ENCODE peak calls at places on chromosomes 5 and 9, in seven cellular contexts. One of them, this sample, is unnamed.

GRCh38 chr5:149210968-149211495 is 60.6 kb upstream of the AFAP1L1 start:
- DNase-seq in mucosa of descending colon: no peak
- DNase-seq in A673: no peak
- DNase-seq in H9: no peak
- DNase-seq in endodermal cell: peak; percentile 61
- DNase-seq in left ventricle myocardium inferior: no peak
- DNase-seq in mammary epithelial cell: no peak
- DNase-seq in this sample: no peak

GRCh38 chr9:70510157-70510770 is 95.8 kb upstream of the KLF9 start:
- DNase-seq in left ventricle myocardium inferior: peak; percentile 30
- DNase-seq in mucosa of descending colon: peak; percentile 76
- DNase-seq in mammary epithelial cell: no peak
- DNase-seq in H9: peak; percentile 38
- DNase-seq in A673: peak; percentile 25
- DNase-seq in endodermal cell: peak; percentile 73
- DNase-seq in this sample: peak; percentile 22

GRCh38 chr5:109411627-109412026 is 1.9 kb upstream of the PJA2 start:
- DNase-seq in H9: no peak
- DNase-seq in left ventricle myocardium inferior: no peak
- DNase-seq in mammary epithelial cell: peak; percentile 89
- DNase-seq in endodermal cell: no peak
- DNase-seq in mucosa of descending colon: no peak
- DNase-seq in A673: peak; percentile 50
- DNase-seq in this sample: no peak

GRCh38 chr9:122186301-122186700 is 26.6 kb downstream of the MORN5 start:
- DNase-seq in left ventricle myocardium inferior: no peak
- DNase-seq in mammary epithelial cell: no peak
- DNase-seq in endodermal cell: peak; percentile 68
- DNase-seq in H9: no peak
- DNase-seq in mucosa of descending colon: peak; percentile 69
- DNase-seq in A673: no peak
- DNase-seq in this sample: no peak

GRCh38 chr5:135367070-135367469 is 32.0 kb downstream of the MACROH2A1 start:
- DNase-seq in mucosa of descending colon: no peak
- DNase-seq in A673: no peak
- DNase-seq in mammary epithelial cell: no peak
- DNase-seq in H9: no peak
- DNase-seq in left ventricle myocardium inferior: no peak
- DNase-seq in endodermal cell: no peak
- DNase-seq in this sample: no peak

GRCh38 chr5:124736111-124736813 is 10.2 kb downstream of the ZNF608 start:
- DNase-seq in A673: no peak
- DNase-seq in left ventricle myocardium inferior: no peak
- DNase-seq in H9: no peak
- DNase-seq in endodermal cell: no peak
- DNase-seq in mucosa of descending colon: no peak
- DNase-seq in mammary epithelial cell: no peak
- DNase-seq in this sample: no peak

GRCh38 chr5:6832994-6833393 is 119.8 kb downstream of the TENT4A start:
- DNase-seq in A673: no peak
- DNase-seq in mucosa of descending colon: no peak
- DNase-seq in left ventricle myocardium inferior: no peak
- DNase-seq in mammary epithelial cell: no peak
- DNase-seq in endodermal cell: no peak
- DNase-seq in H9: no peak
- DNase-seq in this sample: no peak

GRCh38 chr9:72680593-72681317 is 159.3 kb downstream of the TMC1 start:
- DNase-seq in left ventricle myocardium inferior: no peak
- DNase-seq in A673: no peak
- DNase-seq in mucosa of descending colon: no peak
- DNase-seq in mammary epithelial cell: no peak
- DNase-seq in H9: peak; percentile 77
- DNase-seq in endodermal cell: peak; percentile 88
- DNase-seq in this sample: no peak

GRCh38 chr5:56508249-56508648 is 275.1 kb upstream of the ANKRD55 start:
- DNase-seq in A673: no peak
- DNase-seq in endodermal cell: no peak
- DNase-seq in left ventricle myocardium inferior: no peak
- DNase-seq in H9: no peak
- DNase-seq in mucosa of descending colon: no peak
- DNase-seq in mammary epithelial cell: no peak
- DNase-seq in this sample: no peak

GRCh38 chr9:115109486-115109885 is 8.5 kb downstream of the TNC start:
- DNase-seq in endodermal cell: no peak
- DNase-seq in A673: peak; percentile 36
- DNase-seq in H9: no peak
- DNase-seq in mammary epithelial cell: peak; percentile 73
- DNase-seq in left ventricle myocardium inferior: no peak
- DNase-seq in mucosa of descending colon: no peak
- DNase-seq in this sample: no peak

GRCh38 chr5:179766021-179766725 is 27.6 kb upstream of the LTC4S start:
- DNase-seq in mammary epithelial cell: no peak
- DNase-seq in endodermal cell: no peak
- DNase-seq in mucosa of descending colon: no peak
- DNase-seq in H9: no peak
- DNase-seq in A673: no peak
- DNase-seq in left ventricle myocardium inferior: no peak
- DNase-seq in this sample: no peak

GRCh38 chr9:131233556-131233955 is 42.8 kb downstream of the FAM78A start:
- DNase-seq in A673: no peak
- DNase-seq in left ventricle myocardium inferior: no peak
- DNase-seq in H9: no peak
- DNase-seq in mammary epithelial cell: no peak
- DNase-seq in mucosa of descending colon: no peak
- DNase-seq in endodermal cell: no peak
- DNase-seq in this sample: no peak

GRCh38 chr5:31939151-31939550 is 235.0 kb downstream of the GOLPH3 start:
- DNase-seq in mammary epithelial cell: peak; percentile 41
- DNase-seq in A673: no peak
- DNase-seq in mucosa of descending colon: no peak
- DNase-seq in H9: no peak
- DNase-seq in left ventricle myocardium inferior: no peak
- DNase-seq in endodermal cell: no peak
- DNase-seq in this sample: no peak

GRCh38 chr5:149434162-149435014 is 55.3 kb upstream of the IL17B start:
- DNase-seq in H9: peak; percentile 81
- DNase-seq in endodermal cell: peak; percentile 93
- DNase-seq in mammary epithelial cell: no peak
- DNase-seq in left ventricle myocardium inferior: no peak
- DNase-seq in A673: peak; percentile 69
- DNase-seq in mucosa of descending colon: peak; percentile 82
- DNase-seq in this sample: peak; percentile 56

GRCh38 chr5:38753776-38754175 is 92.0 kb upstream of the OSMR start:
- DNase-seq in mucosa of descending colon: no peak
- DNase-seq in A673: no peak
- DNase-seq in mammary epithelial cell: no peak
- DNase-seq in endodermal cell: no peak
- DNase-seq in H9: no peak
- DNase-seq in left ventricle myocardium inferior: no peak
- DNase-seq in this sample: no peak

DNA sequence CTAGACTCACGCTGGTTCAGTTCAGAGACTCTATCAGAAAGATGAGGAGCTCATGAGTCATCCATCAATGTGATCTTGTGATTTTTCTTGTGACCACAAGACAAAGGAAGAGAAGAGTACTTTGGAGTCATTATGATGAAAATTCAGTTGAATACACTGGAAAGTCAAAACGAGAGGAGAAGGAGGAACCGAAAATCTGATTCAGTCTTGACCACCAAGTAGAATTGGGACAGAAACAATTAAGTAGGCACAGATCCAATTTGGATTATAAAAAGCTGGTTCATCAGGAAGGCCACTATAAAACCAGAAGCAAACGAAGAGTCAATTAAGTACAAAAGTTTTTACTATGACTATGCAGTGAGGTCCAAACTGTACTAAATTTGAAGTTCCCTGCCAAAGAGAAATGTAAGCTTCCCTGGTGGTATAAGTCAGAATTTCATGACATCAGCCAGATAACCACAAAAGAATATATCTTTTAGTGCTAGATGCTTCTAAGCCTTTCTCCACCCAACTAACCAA is 90.9 kb downstream of the THBS4 start:
- DNase-seq in endodermal cell: no peak
- DNase-seq in mucosa of descending colon: no peak
- DNase-seq in A673: no peak
- DNase-seq in H9: no peak
- DNase-seq in left ventricle myocardium inferior: no peak
- DNase-seq in mammary epithelial cell: peak; percentile 75
- DNase-seq in this sample: no peak
- H3K9me3 ChIP-seq in endodermal cell: peaks cover 10% of the 10 kb centered on the region
- H3K9me3 ChIP-seq in mucosa of descending colon: no peaks in the 10 kb centered on the region
- H3K9me3 ChIP-seq in A673: no peaks in the 10 kb centered on the region
- H3K9me3 ChIP-seq in H9: no peaks in the 10 kb centered on the region
- H3K9me3 ChIP-seq in left ventricle myocardium inferior: no peaks in the 10 kb centered on the region
- H3K9me3 ChIP-seq in mammary epithelial cell: no peaks in the 10 kb centered on the region
- H3K9me3 ChIP-seq in this sample: no peaks in the 10 kb centered on the region

DNA sequence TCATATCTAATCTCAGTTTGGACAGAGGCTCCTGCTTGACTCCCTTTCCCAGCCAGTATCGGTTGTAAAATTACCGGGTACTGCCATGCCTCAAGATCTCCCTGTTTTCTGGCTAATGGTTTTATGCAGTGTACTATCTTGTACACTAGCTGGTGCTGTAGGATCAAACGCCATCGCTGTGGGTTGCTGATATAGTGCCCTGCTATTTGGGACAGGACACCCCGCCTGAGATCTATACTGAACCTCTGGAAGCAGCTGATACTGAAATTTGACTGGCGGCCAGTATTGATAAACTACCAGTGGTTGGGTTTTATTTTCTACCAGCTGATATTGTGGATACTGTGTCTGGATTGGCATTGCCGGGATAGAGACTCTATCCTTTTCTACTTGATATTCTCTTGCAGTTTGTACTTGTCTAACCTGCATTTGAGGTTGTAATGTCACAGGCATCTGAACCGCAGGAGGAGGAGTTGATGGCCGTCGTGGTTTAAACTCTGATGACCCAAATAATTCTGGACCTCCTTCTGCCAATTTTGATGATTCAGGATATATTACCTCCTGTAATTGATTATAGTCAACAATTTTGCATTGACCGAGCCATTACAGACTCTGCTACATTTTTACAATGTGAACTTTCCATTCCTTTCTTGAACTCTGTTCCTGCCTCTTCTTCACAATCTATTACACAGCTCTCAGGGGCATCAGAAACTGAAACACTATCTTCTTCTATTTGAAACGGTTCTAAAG is 112.5 kb upstream of the LARP1 start:
- DNase-seq in left ventricle myocardium inferior: no peak
- DNase-seq in mucosa of descending colon: no peak
- DNase-seq in H9: no peak
- DNase-seq in endodermal cell: no peak
- DNase-seq in A673: peak; percentile 48
- DNase-seq in mammary epithelial cell: peak; percentile 12
- DNase-seq in this sample: no peak
- TF ChIP-seq CTCF in left ventricle myocardium inferior: peak; percentile 77
- TF ChIP-seq CTCF in mucosa of descending colon: no peak
- TF ChIP-seq CTCF in H9: peak; percentile 61
- TF ChIP-seq CTCF in endodermal cell: peak; percentile 43
- TF ChIP-seq CTCF in A673: peak; percentile 60
- TF ChIP-seq CTCF in mammary epithelial cell: peak; percentile 59
- TF ChIP-seq CTCF in this sample: peak; percentile 43

GRCh38 chr9:8331507-8331906 is 531.9 kb upstream of the DMAC1 start:
- DNase-seq in endodermal cell: no peak
- DNase-seq in mammary epithelial cell: no peak
- DNase-seq in A673: no peak
- DNase-seq in mucosa of descending colon: no peak
- DNase-seq in left ventricle myocardium inferior: no peak
- DNase-seq in H9: no peak
- DNase-seq in this sample: no peak
- H3K9me3 ChIP-seq in endodermal cell: peaks cover 24% of the 10 kb centered on the region
- H3K9me3 ChIP-seq in mammary epithelial cell: peaks cover 8% of the 10 kb centered on the region
- H3K9me3 ChIP-seq in A673: peaks cover 10% of the 10 kb centered on the region
- H3K9me3 ChIP-seq in mucosa of descending colon: no peaks in the 10 kb centered on the region
- H3K9me3 ChIP-seq in left ventricle myocardium inferior: no peaks in the 10 kb centered on the region
- H3K9me3 ChIP-seq in H9: no peaks in the 10 kb centered on the region
- H3K9me3 ChIP-seq in this sample: no peaks in the 10 kb centered on the region

GRCh38 chr9:133717113-133718031 is 20.8 kb downstream of the SARDH start:
- DNase-seq in left ventricle myocardium inferior: no peak
- DNase-seq in mucosa of descending colon: no peak
- DNase-seq in endodermal cell: no peak
- DNase-seq in mammary epithelial cell: no peak
- DNase-seq in H9: no peak
- DNase-seq in A673: no peak
- DNase-seq in this sample: no peak

GRCh38 chr9:133715295-133715865 is 22.8 kb downstream of the SARDH start:
- DNase-seq in left ventricle myocardium inferior: peak; percentile 66
- DNase-seq in A673: peak; percentile 65
- DNase-seq in mammary epithelial cell: no peak
- DNase-seq in H9: peak; percentile 21
- DNase-seq in endodermal cell: peak; percentile 43
- DNase-seq in mucosa of descending colon: no peak
- DNase-seq in this sample: no peak

GRCh38 chr9:133716564-133717112 is 21.5 kb downstream of the SARDH start:
- DNase-seq in mucosa of descending colon: no peak
- DNase-seq in endodermal cell: no peak
- DNase-seq in A673: no peak
- DNase-seq in mammary epithelial cell: no peak
- DNase-seq in left ventricle myocardium inferior: peak; percentile 66
- DNase-seq in H9: peak; percentile 20
- DNase-seq in this sample: no peak

GRCh38 chr9:133714606-133715294 is 23.4 kb downstream of the SARDH start:
- DNase-seq in mucosa of descending colon: no peak
- DNase-seq in A673: peak; percentile 58
- DNase-seq in H9: peak; percentile 34
- DNase-seq in left ventricle myocardium inferior: peak; percentile 78
- DNase-seq in endodermal cell: peak; percentile 56
- DNase-seq in mammary epithelial cell: no peak
- DNase-seq in this sample: no peak

DNA sequence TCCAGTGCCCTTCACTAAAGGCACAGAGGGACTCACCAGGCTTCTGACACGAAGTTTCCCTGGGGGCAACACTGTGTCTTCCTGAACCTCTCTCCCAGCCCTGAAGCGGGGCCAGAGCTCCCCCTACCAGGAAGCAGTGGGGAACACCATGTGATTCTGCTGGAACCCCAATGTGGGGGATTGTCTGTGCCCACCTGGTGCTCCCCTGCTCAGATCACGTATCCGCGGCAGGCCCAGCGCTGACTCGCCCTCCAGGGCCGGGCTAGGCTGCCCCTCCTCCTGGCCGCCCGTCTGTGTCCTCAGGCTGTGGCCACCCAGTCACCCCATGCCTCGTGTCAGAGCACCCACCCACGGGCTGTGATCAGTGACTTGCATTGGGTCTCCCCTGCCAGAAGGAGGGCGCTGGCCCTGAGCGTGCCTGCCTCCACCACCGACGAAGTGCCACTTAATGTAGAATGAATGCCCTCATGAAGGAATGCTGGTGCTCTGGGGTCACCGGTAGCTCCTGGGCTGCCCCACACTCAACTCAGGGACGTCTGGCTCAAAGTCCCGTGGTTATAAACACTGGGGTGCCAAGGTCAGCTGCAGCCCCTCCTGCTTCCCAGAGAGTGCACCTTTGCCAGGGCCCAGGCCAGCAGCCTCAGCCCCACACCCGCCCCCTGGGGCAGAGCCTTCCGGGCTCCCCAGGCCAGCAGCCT is 22.1 kb downstream of the SARDH start:
- DNase-seq in left ventricle myocardium inferior: no peak
- DNase-seq in mucosa of descending colon: no peak
- DNase-seq in mammary epithelial cell: no peak
- DNase-seq in endodermal cell: peak; percentile 74
- DNase-seq in A673: peak; percentile 74
- DNase-seq in H9: peak; percentile 55
- DNase-seq in this sample: no peak
- TF ChIP-seq CTCF in left ventricle myocardium inferior: peak; percentile 58
- TF ChIP-seq CTCF in mucosa of descending colon: no peak
- TF ChIP-seq CTCF in mammary epithelial cell: no peak
- TF ChIP-seq CTCF in endodermal cell: peak; percentile 64
- TF ChIP-seq CTCF in A673: peak; percentile 77
- TF ChIP-seq CTCF in H9: peak; percentile 70
- TF ChIP-seq CTCF in this sample: no peak

This sample was measured in prostate gland.